ENCODE peak calls at places on chromosomes 4 and X, in four cellular contexts. One of them, this sample, is unnamed.

GRCh38 chr4:142126890-142127497 is 490.6 kb downstream of the IL15 start:
- DNase-seq in GM13977: peak
- DNase-seq in GM20000: peak
- DNase-seq in right lobe of liver: no peak
- DNase-seq in this sample: peak

GRCh38 chrX:120309873-120310730 is 1.2 kb downstream of the TMEM255A start:
- DNase-seq in GM13977: no peak
- DNase-seq in GM20000: no peak
- DNase-seq in right lobe of liver: no peak
- DNase-seq in this sample: no peak

GRCh38 chr4:7394681-7395451 is 39.9 kb downstream of the PSAPL1 start:
- DNase-seq in GM13977: no peak
- DNase-seq in GM20000: no peak
- DNase-seq in right lobe of liver: no peak
- DNase-seq in this sample: no peak

GRCh38 chrX:129478516-129478915 is 44.8 kb downstream of the SMARCA1 start:
- DNase-seq in GM13977: no peak
- DNase-seq in GM20000: no peak
- DNase-seq in right lobe of liver: no peak
- DNase-seq in this sample: peak

GRCh38 chr4:186904104-186904503 is 180.4 kb upstream of the FAT1 start:
- DNase-seq in GM13977: no peak
- DNase-seq in GM20000: no peak
- DNase-seq in right lobe of liver: no peak
- DNase-seq in this sample: peak

GRCh38 chr4:140116442-140117104 is 37.4 kb downstream of the MAML3 start:
- DNase-seq in GM13977: no peak
- DNase-seq in GM20000: no peak
- DNase-seq in right lobe of liver: no peak
- DNase-seq in this sample: peak

GRCh38 chrX:41491267-41492004 is 44.3 kb downstream of the NYX start:
- DNase-seq in GM13977: no peak
- DNase-seq in GM20000: no peak
- DNase-seq in right lobe of liver: no peak
- DNase-seq in this sample: peak

GRCh38 chrX:108397627-108398392 is 40.4 kb downstream of the COL4A6 start:
- DNase-seq in GM13977: no peak
- DNase-seq in GM20000: no peak
- DNase-seq in right lobe of liver: no peak
- DNase-seq in this sample: peak

GRCh38 chrX:40468033-40468979 is 112.5 kb upstream of the ATP6AP2 start:
- DNase-seq in GM13977: peak
- DNase-seq in GM20000: peak
- DNase-seq in right lobe of liver: no peak
- DNase-seq in this sample: peak

GRCh38 chr4:181870326-181870725 is 372.9 kb upstream of the TENM3 start:
- DNase-seq in GM13977: no peak
- DNase-seq in GM20000: no peak
- DNase-seq in right lobe of liver: no peak
- DNase-seq in this sample: peak

GRCh38 chrX:150365051-150365952 is 2.2 kb downstream of the MAMLD1 start:
- DNase-seq in GM13977: no peak
- DNase-seq in GM20000: peak
- DNase-seq in right lobe of liver: peak
- DNase-seq in this sample: no peak

GRCh38 chr4:79780129-79780528 is 292.9 kb downstream of the ANTXR2 start:
- DNase-seq in GM13977: no peak
- DNase-seq in GM20000: no peak
- DNase-seq in right lobe of liver: no peak
- DNase-seq in this sample: no peak

GRCh38 chrX:48697182-48697727 is 721 bp downstream of the SUV39H1 start:
- DNase-seq in GM13977: no peak
- DNase-seq in GM20000: no peak
- DNase-seq in right lobe of liver: no peak
- DNase-seq in this sample: no peak

GRCh38 chr4:172683016-172683415 is 485.6 kb upstream of the GALNT7 start:
- DNase-seq in GM13977: no peak
- DNase-seq in GM20000: no peak
- DNase-seq in right lobe of liver: no peak
- DNase-seq in this sample: no peak

GRCh38 chrX:124086411-124086810 is 124.9 kb downstream of the STAG2 start:
- DNase-seq in GM13977: no peak
- DNase-seq in GM20000: no peak
- DNase-seq in right lobe of liver: no peak
- DNase-seq in this sample: no peak

GRCh38 chr4:62394751-62395150 is 1194.6 kb downstream of the ADGRL3 start:
- DNase-seq in GM13977: no peak
- DNase-seq in GM20000: no peak
- DNase-seq in right lobe of liver: no peak
- DNase-seq in this sample: no peak

GRCh38 chrX:24259544-24260240 is 54.2 kb downstream of the SUPT20HL2 start:
- DNase-seq in GM13977: peak
- DNase-seq in GM20000: peak
- DNase-seq in right lobe of liver: no peak
- DNase-seq in this sample: peak

GRCh38 chr4:120731561-120731960 is 191.0 kb downstream of the PRDM5 start:
- DNase-seq in GM13977: no peak
- DNase-seq in GM20000: no peak
- DNase-seq in right lobe of liver: no peak
- DNase-seq in this sample: peak

GRCh38 chr4:122712782-122713181 is 19.7 kb upstream of the BBS12 start:
- DNase-seq in GM13977: no peak
- DNase-seq in GM20000: no peak
- DNase-seq in right lobe of liver: no peak
- DNase-seq in this sample: no peak

GRCh38 chr4:173001571-173001970 is 167.0 kb upstream of the GALNT7 start:
- DNase-seq in GM13977: no peak
- DNase-seq in GM20000: no peak
- DNase-seq in right lobe of liver: no peak
- DNase-seq in this sample: peak

GRCh38 chrX:118226060-118226428 is 109.4 kb upstream of the KLHL13 start:
- DNase-seq in GM13977: peak
- DNase-seq in GM20000: peak
- DNase-seq in right lobe of liver: no peak
- DNase-seq in this sample: no peak
- TF ChIP-seq CTCF in GM13977: peak
- TF ChIP-seq CTCF in GM20000: peak
- TF ChIP-seq CTCF in right lobe of liver: peak
- TF ChIP-seq CTCF in this sample: peak

GRCh38 chr4:115780835-115781234 is 667.4 kb upstream of the NDST4 start:
- DNase-seq in GM13977: no peak
- DNase-seq in GM20000: no peak
- DNase-seq in right lobe of liver: no peak
- DNase-seq in this sample: no peak

GRCh38 chr4:115781528-115782146 is 668.2 kb upstream of the NDST4 start:
- DNase-seq in GM13977: no peak
- DNase-seq in GM20000: no peak
- DNase-seq in right lobe of liver: no peak
- DNase-seq in this sample: no peak

GRCh38 chr4:115780268-115780667 is 666.8 kb upstream of the NDST4 start:
- DNase-seq in GM13977: no peak
- DNase-seq in GM20000: no peak
- DNase-seq in right lobe of liver: no peak
- DNase-seq in this sample: no peak
- TF ChIP-seq CTCF in GM13977: no peak
- TF ChIP-seq CTCF in GM20000: no peak
- TF ChIP-seq CTCF in right lobe of liver: no peak
- TF ChIP-seq CTCF in this sample: no peak

DNA sequence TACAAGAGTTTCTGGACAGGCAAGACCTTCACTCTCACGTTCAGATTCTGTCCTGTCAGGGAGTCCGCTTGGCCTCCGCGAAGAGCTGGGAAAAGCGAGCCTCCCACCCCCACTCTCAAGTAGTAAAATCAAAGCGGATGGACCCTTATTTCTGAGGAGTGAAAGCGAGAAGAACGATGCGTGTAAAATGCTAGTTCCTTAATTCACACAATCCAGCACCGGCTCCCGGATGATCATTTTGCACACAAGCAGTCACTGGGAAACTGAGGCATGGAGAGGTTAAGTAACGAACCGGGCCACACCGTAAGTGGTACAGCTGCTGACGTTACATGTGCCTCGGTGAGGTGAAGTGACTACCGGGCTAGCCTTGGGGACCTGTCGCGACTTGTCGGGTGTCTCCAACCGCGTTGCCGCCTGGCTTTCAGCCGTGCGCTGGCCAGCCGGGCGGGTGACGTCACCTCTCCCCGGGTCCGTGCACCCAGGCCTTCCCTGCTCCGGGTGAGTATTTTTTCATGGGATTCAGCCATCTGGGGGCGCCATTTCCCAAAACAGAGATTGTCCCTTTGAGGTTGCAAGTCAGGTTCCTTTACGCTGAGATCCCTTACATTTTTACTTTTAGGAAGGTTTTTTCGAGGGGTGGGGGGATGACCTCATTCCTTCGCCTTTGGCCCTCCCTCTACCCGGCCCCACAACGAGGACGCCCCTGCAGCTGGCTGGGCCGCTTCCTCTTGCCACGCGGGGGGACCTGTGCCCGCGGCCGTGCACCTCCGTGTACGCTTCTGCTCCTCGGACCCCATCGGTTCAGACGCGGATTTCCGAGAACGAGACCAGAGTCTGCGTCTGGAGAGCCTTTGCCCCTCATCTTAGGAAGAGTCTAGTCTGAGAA is 3.4 kb upstream of the SFRP2 start:
- DNase-seq in GM13977: peak
- DNase-seq in GM20000: no peak
- DNase-seq in right lobe of liver: peak
- DNase-seq in this sample: no peak
- TF ChIP-seq CTCF in GM13977: peak
- TF ChIP-seq CTCF in GM20000: no peak
- TF ChIP-seq CTCF in right lobe of liver: peak
- TF ChIP-seq CTCF in this sample: peak

DNA sequence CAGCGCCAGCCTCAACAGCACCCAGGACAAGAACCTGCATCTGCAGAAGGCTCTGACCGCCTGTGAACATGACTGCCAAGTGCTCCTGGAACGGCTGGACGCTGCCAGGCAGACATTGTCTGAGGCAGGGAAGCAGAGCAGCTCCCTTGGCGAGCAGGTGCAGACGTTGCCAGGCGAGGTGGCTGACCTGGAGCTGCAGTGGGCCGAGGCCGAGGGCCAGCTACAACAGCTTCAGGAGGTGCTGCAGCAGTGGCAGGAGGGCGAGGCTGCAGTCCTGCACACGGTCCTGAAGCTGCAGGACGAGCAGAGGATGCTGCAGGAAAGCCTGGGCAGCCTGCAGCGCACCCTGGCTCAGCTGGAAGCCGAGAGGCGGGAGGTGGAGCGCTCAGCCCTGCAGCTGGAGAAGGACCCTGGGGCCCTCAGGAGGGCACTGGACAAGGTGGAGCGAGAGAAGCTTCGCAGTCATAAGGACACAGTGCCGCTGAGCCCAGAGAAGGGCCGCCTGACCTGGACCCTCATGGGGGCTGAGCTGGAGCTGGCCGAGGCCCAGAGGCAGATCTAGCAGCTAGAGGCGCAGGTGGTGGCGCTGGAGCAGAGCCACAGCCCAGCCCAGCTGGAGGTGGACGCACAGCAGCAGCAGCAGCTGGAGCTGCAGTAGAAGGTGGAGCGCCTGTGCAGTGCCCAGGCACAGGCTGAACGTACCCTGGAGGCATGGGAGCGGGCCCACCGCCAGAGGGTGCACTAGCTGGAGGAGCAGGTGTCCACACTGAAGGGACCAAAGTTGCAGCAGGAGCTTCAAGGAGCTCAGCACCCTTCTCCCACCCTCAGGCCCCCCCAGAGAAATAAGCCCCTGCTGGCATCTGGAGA is 16.4 kb downstream of the SMIM10L2A start:
- DNase-seq in GM13977: no peak
- DNase-seq in GM20000: no peak
- DNase-seq in right lobe of liver: no peak
- DNase-seq in this sample: no peak
- TF ChIP-seq CTCF in GM13977: no peak
- TF ChIP-seq CTCF in GM20000: no peak
- TF ChIP-seq CTCF in right lobe of liver: no peak
- TF ChIP-seq CTCF in this sample: no peak

DNA sequence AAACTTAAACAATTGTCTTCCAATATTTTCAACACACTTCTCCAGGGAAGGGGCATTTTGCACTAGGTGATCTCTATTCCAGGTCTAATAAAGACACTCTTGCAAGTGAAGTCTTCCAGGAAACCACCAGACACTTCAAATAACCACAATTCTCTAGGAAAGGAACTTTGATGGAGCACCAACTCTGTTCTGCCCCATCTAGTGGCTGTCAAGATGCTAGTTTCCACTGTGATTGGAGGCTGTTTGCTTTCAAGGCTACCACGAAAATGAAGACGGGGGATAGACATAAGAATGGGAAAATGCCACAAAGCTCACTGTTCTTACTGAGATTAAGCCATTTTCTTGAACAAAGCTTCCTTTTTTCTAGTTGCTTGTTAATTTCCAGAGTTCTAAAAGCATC is 100.6 kb upstream of the F9 start:
- DNase-seq in GM13977: no peak
- DNase-seq in GM20000: no peak
- DNase-seq in right lobe of liver: no peak
- DNase-seq in this sample: no peak
- TF ChIP-seq CTCF in GM13977: no peak
- TF ChIP-seq CTCF in GM20000: no peak
- TF ChIP-seq CTCF in right lobe of liver: peak
- TF ChIP-seq CTCF in this sample: no peak

DNA sequence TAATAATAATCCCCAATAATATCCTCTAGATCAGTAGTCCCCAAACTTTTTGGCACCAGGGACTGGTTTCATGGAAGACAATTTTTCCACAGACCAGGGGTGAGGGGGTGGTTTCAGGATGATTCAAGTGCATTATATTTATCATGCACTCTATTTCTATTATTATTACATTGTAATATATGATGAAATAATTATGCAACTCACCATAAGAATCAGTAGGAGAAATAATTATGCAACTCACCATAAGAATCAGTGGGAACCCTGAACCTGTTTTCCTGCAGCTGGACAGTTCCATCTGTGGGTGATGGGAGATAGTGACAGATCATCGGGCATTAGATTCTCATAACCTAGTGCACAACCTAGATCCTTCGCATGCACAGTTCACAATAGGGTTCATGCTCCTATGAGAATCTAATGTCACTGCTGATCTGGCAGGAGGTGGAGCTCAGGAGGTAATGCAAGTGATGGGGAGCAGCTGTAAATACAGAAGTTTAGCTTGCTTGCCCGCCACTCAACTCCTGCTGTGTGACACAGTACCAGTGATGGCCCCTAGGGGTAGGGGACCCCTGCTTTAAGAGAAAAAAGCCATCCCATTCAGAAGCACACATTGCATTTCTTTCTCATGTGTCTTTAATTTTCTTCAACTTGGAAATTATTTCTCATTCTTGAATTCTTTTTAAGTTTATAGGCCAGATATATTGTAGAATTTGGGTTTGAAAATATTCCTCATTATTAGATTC is 16.0 kb upstream of the SH3RF1 start:
- DNase-seq in GM13977: no peak
- DNase-seq in GM20000: no peak
- DNase-seq in right lobe of liver: no peak
- DNase-seq in this sample: no peak
- TF ChIP-seq CTCF in GM13977: no peak
- TF ChIP-seq CTCF in GM20000: peak
- TF ChIP-seq CTCF in right lobe of liver: no peak
- TF ChIP-seq CTCF in this sample: peak

GRCh38 chrX:17860811-17861495 is at the start of gene RAI2:
- DNase-seq in GM13977: no peak
- DNase-seq in GM20000: no peak
- DNase-seq in right lobe of liver: peak
- DNase-seq in this sample: no peak
- TF ChIP-seq CTCF in GM13977: no peak
- TF ChIP-seq CTCF in GM20000: no peak
- TF ChIP-seq CTCF in right lobe of liver: no peak
- TF ChIP-seq CTCF in this sample: no peak